ENCODE peak calls at places on chromosomes 7 and 10, in nine cellular contexts. O is GM23338; P is progenitor cell of endocrine pancreas; N is IMR-90; X is cardiac muscle cell; K is AG10803; W is dorsolateral prefrontal cortex; Z is activated CD8-positive, alpha-beta T cell treated with anti-CD3 and anti-CD28 coated beads for 36 hours; A is fibroblast of mammary gland. B is an unnamed sample.

GRCh38 chr7:98974906-98975816 is 96.8 kb downstream of the TRRAP start:
- DNase-seq in O (no peak), P (no peak), N (no peak), X (peak; percentile 54), K (no peak), W (no peak), Z (no peak), A (no peak), B (no peak)

GRCh38 chr7:12062062-12062461 is 149.0 kb upstream of the TMEM106B start:
- DNase-seq in O (peak; percentile 62), P (no peak), N (no peak), X (no peak), K (no peak), W (no peak), Z (peak; percentile 21), A (no peak), B (no peak)

GRCh38 chr10:22913474-22914092 is 14.3 kb upstream of the ARMC3 start:
- DNase-seq in O (no peak), P (no peak), N (no peak), X (no peak), K (no peak), W (no peak), Z (peak; percentile 7), A (no peak), B (no peak)

GRCh38 chr7:2106920-2107319 is 125.8 kb downstream of the MAD1L1 start:
- DNase-seq in O (no peak), P (no peak), N (peak; percentile 67), X (no peak), K (peak; percentile 28), W (no peak), Z (no peak), A (peak; percentile 52), B (no peak)

GRCh38 chr10:4567637-4568036 is 258.4 kb upstream of the AKR1E2 start:
- DNase-seq in O (no peak), P (no peak), N (no peak), X (no peak), K (no peak), W (no peak), Z (no peak), A (no peak), B (no peak)

GRCh38 chr7:136150311-136150710 is 173.2 kb upstream of the MTPN start:
- DNase-seq in O (no peak), P (no peak), N (no peak), X (no peak), K (no peak), W (no peak), Z (no peak), A (no peak), B (no peak)

GRCh38 chr10:103933557-103934121 is 15.7 kb upstream of the STN1 start:
- DNase-seq in O (no peak), P (no peak), N (no peak), X (no peak), K (no peak), W (peak; percentile 72), Z (no peak), A (no peak), B (no peak)

GRCh38 chr7:55574062-55574717 is 1.9 kb upstream of the VOPP1 start:
- DNase-seq in O (no peak), P (no peak), N (peak; percentile 28), X (no peak), K (peak; percentile 28), W (no peak), Z (peak; percentile 54), A (peak; percentile 14), B (no peak)

GRCh38 chr10:113073549-113074189 is 123.6 kb downstream of the TCF7L2 start:
- DNase-seq in O (peak; percentile 75), P (peak; percentile 23), N (peak; percentile 97), X (no peak), K (peak; percentile 95), W (no peak), Z (no peak), A (peak; percentile 97), B (no peak)

GRCh38 chr7:39353615-39354376 is 212.4 kb upstream of the YAE1 start:
- DNase-seq in O (peak; percentile 77), P (peak; percentile 12), N (no peak), X (peak; percentile 67), K (peak; percentile 71), W (no peak), Z (no peak), A (peak; percentile 16), B (peak; percentile 42)

GRCh38 chr7:45217358-45217757 is 59.8 kb downstream of the RAMP3 start:
- DNase-seq in O (no peak), P (no peak), N (no peak), X (peak; percentile 29), K (no peak), W (no peak), Z (no peak), A (peak; percentile 7), B (no peak)

GRCh38 chr7:66729274-66729673 is 11.3 kb upstream of the RABGEF1 start:
- DNase-seq in O (no peak), P (no peak), N (no peak), X (no peak), K (no peak), W (no peak), Z (no peak), A (no peak), B (no peak)
- TF ChIP-seq CTCF in O (no peak), P (no peak), N (no peak), X (no peak), K (no peak), W (no peak), Z (no peak), A (no peak), B (no peak)

DNA sequence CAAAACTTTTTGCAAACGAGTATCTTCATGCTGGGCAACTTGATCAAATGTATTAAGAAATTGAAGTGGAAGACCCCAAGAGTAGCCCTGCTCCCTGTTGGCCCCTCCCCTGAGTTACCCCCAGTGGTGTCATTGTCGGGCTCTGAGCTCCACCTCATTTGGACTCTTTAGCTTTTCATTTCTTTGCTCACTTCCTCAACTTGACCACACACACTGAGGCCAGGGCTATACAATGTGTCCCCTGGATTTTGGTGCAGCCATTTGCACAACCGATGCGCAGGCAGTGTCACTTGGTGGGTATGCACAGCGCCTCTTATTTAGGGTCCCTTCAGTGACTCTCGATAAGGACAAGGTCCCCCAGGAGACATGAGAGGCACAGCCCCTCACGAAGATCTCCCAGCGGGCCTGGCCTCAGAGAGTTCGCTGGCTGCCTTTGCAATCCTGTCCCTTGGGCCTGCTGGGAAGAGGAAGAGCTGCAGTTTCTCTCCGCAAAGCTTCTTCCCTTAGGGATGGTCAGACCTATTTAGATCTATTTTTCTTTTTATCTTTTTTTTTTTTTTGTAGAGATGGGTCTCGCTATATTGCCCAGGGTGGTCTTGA is 2.5 kb upstream of the MUC3A start:
- DNase-seq in O (peak; percentile 6), P (no peak), N (no peak), X (no peak), K (no peak), W (no peak), Z (no peak), A (no peak), B (no peak)
- TF ChIP-seq CTCF in O (no peak), P (no peak), N (no peak), X (no peak), K (no peak), W (no peak), Z (no peak), A (no peak), B (no peak)

GRCh38 chr7:33882040-33882800 is 23.1 kb upstream of the BMPER start:
- DNase-seq in O (no peak), P (no peak), N (no peak), X (no peak), K (peak; percentile 88), W (no peak), Z (no peak), A (peak; percentile 87), B (no peak)

GRCh38 chr7:33881316-33881715 is 24.0 kb upstream of the BMPER start:
- DNase-seq in O (no peak), P (no peak), N (no peak), X (no peak), K (no peak), W (no peak), Z (no peak), A (no peak), B (no peak)

GRCh38 chr7:33883566-33883965 is 21.8 kb upstream of the BMPER start:
- DNase-seq in O (no peak), P (no peak), N (no peak), X (no peak), K (no peak), W (no peak), Z (no peak), A (no peak), B (no peak)

GRCh38 chr7:33882950-33883349 is 22.4 kb upstream of the BMPER start:
- DNase-seq in O (no peak), P (no peak), N (no peak), X (no peak), K (no peak), W (no peak), Z (no peak), A (no peak), B (no peak)

DNA sequence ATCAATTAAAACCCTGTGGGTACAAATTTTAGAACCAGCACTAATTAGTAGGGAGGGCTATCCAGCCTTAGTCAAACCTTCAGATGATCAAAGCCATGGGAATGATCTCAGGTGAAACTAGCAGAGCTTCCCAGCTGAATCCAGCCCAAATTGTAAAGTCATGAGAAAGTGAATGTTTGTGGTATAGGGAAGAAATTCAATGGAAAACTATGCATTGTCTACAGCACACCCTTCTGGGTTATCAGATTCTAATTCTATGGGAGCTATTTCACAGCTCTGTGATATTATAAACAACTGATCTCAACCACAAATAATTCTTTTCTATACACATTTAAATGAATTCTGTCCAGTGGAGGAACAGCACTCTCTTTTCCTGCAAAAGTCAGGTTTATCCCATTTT is 24.6 kb upstream of the BMPER start:
- DNase-seq in O (no peak), P (no peak), N (peak; percentile 68), X (no peak), K (peak; percentile 59), W (no peak), Z (no peak), A (peak; percentile 48), B (no peak)
- TF ChIP-seq CTCF in O (no peak), P (no peak), N (no peak), X (no peak), K (no peak), W (no peak), Z (no peak), A (no peak), B (no peak)

DNA sequence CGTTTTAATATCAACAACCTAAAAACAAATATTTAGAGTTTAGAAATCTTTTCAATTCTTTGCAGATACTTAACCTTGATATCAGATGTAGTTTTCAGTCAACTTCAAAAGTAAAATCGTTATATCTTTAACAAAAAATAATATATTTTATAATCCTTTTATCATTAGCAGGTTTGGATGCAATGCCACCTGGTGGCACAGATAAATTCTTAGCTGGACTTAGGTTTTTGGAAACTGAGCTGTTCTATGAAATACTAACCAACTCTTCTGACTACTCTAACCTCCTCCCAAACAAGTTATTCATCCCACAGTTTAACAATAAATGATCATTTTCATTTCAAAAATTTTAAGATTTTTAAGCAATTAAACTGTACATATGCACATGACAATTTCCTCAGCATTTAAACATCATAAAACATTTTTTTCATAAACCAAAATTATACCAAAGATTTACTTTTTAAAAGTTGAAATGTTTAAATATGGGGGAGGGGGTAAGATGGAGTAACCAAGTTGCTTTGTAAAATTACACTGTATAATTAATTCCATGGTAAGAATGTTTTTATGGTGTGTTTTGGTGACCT is 56.9 kb downstream of the HIBADH start:
- DNase-seq in O (peak; percentile 43), P (no peak), N (peak; percentile 52), X (peak; percentile 17), K (peak; percentile 26), W (no peak), Z (peak; percentile 10), A (peak; percentile 51), B (peak; percentile 8)
- TF ChIP-seq CTCF in O (peak; percentile 57), P (peak; percentile 57), N (peak; percentile 51), X (peak; percentile 49), K (peak; percentile 59), W (peak; percentile 48), Z (peak; percentile 31), A (peak; percentile 52), B (peak; percentile 59)